ENCODE peak calls at places on chromosomes 2 and 18, in nine cellular contexts. One of them, this sample, is unnamed.

GRCh38 chr2:226611944-226612318 is 187.7 kb downstream of the IRS1 start:
- DNase-seq in testis: no peak
- DNase-seq in ovary: no peak
- DNase-seq in thyroid gland: peak; percentile 23
- DNase-seq in HCT116: peak; percentile 94
- DNase-seq in Peyer's patch: no peak
- DNase-seq in prostate gland: no peak
- DNase-seq in body of pancreas: no peak
- DNase-seq in uterus: no peak
- DNase-seq in this sample: no peak

GRCh38 chr2:150371066-150371812 is 116.2 kb downstream of the RND3 start:
- DNase-seq in testis: no peak
- DNase-seq in ovary: no peak
- DNase-seq in thyroid gland: no peak
- DNase-seq in HCT116: no peak
- DNase-seq in Peyer's patch: no peak
- DNase-seq in prostate gland: no peak
- DNase-seq in body of pancreas: no peak
- DNase-seq in uterus: no peak
- DNase-seq in this sample: no peak

GRCh38 chr2:145777297-145777696 is 1257.4 kb upstream of the ZEB2 start:
- DNase-seq in testis: no peak
- DNase-seq in ovary: no peak
- DNase-seq in thyroid gland: no peak
- DNase-seq in HCT116: no peak
- DNase-seq in Peyer's patch: no peak
- DNase-seq in prostate gland: no peak
- DNase-seq in body of pancreas: no peak
- DNase-seq in uterus: no peak
- DNase-seq in this sample: no peak

GRCh38 chr18:35939166-35939565 is 33.3 kb upstream of the RMP24 start:
- DNase-seq in testis: peak; percentile 62
- DNase-seq in ovary: no peak
- DNase-seq in thyroid gland: no peak
- DNase-seq in HCT116: no peak
- DNase-seq in Peyer's patch: no peak
- DNase-seq in prostate gland: no peak
- DNase-seq in body of pancreas: no peak
- DNase-seq in uterus: no peak
- DNase-seq in this sample: no peak

GRCh38 chr2:222013889-222014288 is 284.9 kb downstream of the PAX3 start:
- DNase-seq in testis: no peak
- DNase-seq in ovary: no peak
- DNase-seq in thyroid gland: no peak
- DNase-seq in HCT116: no peak
- DNase-seq in Peyer's patch: no peak
- DNase-seq in prostate gland: no peak
- DNase-seq in body of pancreas: no peak
- DNase-seq in uterus: no peak
- DNase-seq in this sample: no peak

GRCh38 chr2:3293221-3293620 is 84.4 kb downstream of the EIPR1 start:
- DNase-seq in testis: no peak
- DNase-seq in ovary: no peak
- DNase-seq in thyroid gland: peak; percentile 43
- DNase-seq in HCT116: no peak
- DNase-seq in Peyer's patch: no peak
- DNase-seq in prostate gland: no peak
- DNase-seq in body of pancreas: no peak
- DNase-seq in uterus: no peak
- DNase-seq in this sample: no peak

GRCh38 chr2:164495491-164496223 is 125.6 kb downstream of the GRB14 start:
- DNase-seq in testis: no peak
- DNase-seq in ovary: no peak
- DNase-seq in thyroid gland: no peak
- DNase-seq in HCT116: peak; percentile 23
- DNase-seq in Peyer's patch: no peak
- DNase-seq in prostate gland: no peak
- DNase-seq in body of pancreas: no peak
- DNase-seq in uterus: no peak
- DNase-seq in this sample: no peak

GRCh38 chr2:220129427-220129826 is 502.0 kb downstream of the SLC4A3 start:
- DNase-seq in testis: no peak
- DNase-seq in ovary: no peak
- DNase-seq in thyroid gland: no peak
- DNase-seq in HCT116: no peak
- DNase-seq in Peyer's patch: no peak
- DNase-seq in prostate gland: no peak
- DNase-seq in body of pancreas: no peak
- DNase-seq in uterus: no peak
- DNase-seq in this sample: no peak

GRCh38 chr2:113200236-113200635 is 26.5 kb downstream of the PSD4 start:
- DNase-seq in testis: no peak
- DNase-seq in ovary: no peak
- DNase-seq in thyroid gland: no peak
- DNase-seq in HCT116: no peak
- DNase-seq in Peyer's patch: no peak
- DNase-seq in prostate gland: no peak
- DNase-seq in body of pancreas: no peak
- DNase-seq in uterus: no peak
- DNase-seq in this sample: peak; percentile 50

GRCh38 chr18:10523544-10523943 is 2.3 kb upstream of the NAPG start:
- DNase-seq in testis: no peak
- DNase-seq in ovary: no peak
- DNase-seq in thyroid gland: no peak
- DNase-seq in HCT116: no peak
- DNase-seq in Peyer's patch: no peak
- DNase-seq in prostate gland: no peak
- DNase-seq in body of pancreas: no peak
- DNase-seq in uterus: no peak
- DNase-seq in this sample: no peak

GRCh38 chr18:10524507-10525425 is 1.1 kb upstream of the NAPG start:
- DNase-seq in testis: no peak
- DNase-seq in ovary: no peak
- DNase-seq in thyroid gland: no peak
- DNase-seq in HCT116: no peak
- DNase-seq in Peyer's patch: no peak
- DNase-seq in prostate gland: no peak
- DNase-seq in body of pancreas: no peak
- DNase-seq in uterus: peak; percentile 42
- DNase-seq in this sample: peak; percentile 51

GRCh38 chr18:10528439-10528838 is 2.6 kb downstream of the NAPG start:
- DNase-seq in testis: no peak
- DNase-seq in ovary: no peak
- DNase-seq in thyroid gland: no peak
- DNase-seq in HCT116: no peak
- DNase-seq in Peyer's patch: no peak
- DNase-seq in prostate gland: no peak
- DNase-seq in body of pancreas: no peak
- DNase-seq in uterus: no peak
- DNase-seq in this sample: no peak

GRCh38 chr18:10526211-10526949 is 553 bp downstream of the NAPG start:
- DNase-seq in testis: peak; percentile 60
- DNase-seq in ovary: peak; percentile 82
- DNase-seq in thyroid gland: peak; percentile 69
- DNase-seq in HCT116: no peak
- DNase-seq in Peyer's patch: peak; percentile 67
- DNase-seq in prostate gland: peak; percentile 24
- DNase-seq in body of pancreas: peak; percentile 63
- DNase-seq in uterus: peak; percentile 68
- DNase-seq in this sample: peak; percentile 76

DNA sequence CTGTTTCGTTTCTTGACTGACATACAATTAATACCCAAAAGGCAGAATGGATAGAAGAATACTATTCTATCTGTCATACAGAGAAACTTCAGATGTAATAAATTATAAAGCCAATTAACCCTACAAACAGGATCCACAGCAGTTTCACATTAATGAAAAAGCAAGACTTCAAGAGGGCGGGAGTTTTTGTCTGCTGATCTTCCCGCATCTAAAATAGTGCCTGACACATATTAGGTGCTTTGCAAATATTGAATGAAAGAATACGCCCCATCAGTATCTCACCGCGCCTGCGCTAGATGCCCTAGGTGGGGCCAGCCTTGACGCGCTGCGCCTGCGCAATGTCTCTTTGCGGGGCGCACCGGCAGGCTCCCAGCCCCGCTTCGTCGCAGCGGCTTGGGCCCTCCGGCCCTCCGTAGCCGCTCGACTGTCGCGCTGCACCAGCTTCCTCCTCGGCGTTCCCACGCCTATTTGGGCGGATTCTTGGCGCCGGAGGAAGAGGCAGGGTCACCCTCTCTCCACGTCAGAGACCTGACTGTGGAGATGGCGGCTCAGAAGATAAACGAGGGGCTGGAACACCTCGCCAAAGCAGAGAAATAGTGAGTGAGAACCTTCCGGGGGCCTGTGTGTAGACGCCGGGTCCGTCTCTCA is at the start of gene NAPG:
- DNase-seq in testis: peak; percentile 90
- DNase-seq in ovary: peak; percentile 93
- DNase-seq in thyroid gland: peak; percentile 90
- DNase-seq in HCT116: peak; percentile 83
- DNase-seq in Peyer's patch: peak; percentile 88
- DNase-seq in prostate gland: peak; percentile 78
- DNase-seq in body of pancreas: peak; percentile 89
- DNase-seq in uterus: peak; percentile 90
- DNase-seq in this sample: peak; percentile 92
- TF ChIP-seq POLR2A in testis: no peak
- TF ChIP-seq POLR2A in ovary: peak; percentile 27
- TF ChIP-seq POLR2A in thyroid gland: no peak
- TF ChIP-seq POLR2A in HCT116: no peak
- TF ChIP-seq POLR2A in Peyer's patch: no peak
- TF ChIP-seq POLR2A in prostate gland: peak; percentile 38
- TF ChIP-seq POLR2A in body of pancreas: no peak
- TF ChIP-seq POLR2A in uterus: no peak
- TF ChIP-seq POLR2A in this sample: no peak

GRCh38 chr18:8763611-8764010 is 58.3 kb downstream of the MTCL1 start:
- DNase-seq in testis: no peak
- DNase-seq in ovary: no peak
- DNase-seq in thyroid gland: no peak
- DNase-seq in HCT116: no peak
- DNase-seq in Peyer's patch: no peak
- DNase-seq in prostate gland: no peak
- DNase-seq in body of pancreas: no peak
- DNase-seq in uterus: no peak
- DNase-seq in this sample: no peak

GRCh38 chr18:8762968-8763367 is 57.6 kb downstream of the MTCL1 start:
- DNase-seq in testis: peak; percentile 8
- DNase-seq in ovary: no peak
- DNase-seq in thyroid gland: no peak
- DNase-seq in HCT116: no peak
- DNase-seq in Peyer's patch: no peak
- DNase-seq in prostate gland: no peak
- DNase-seq in body of pancreas: no peak
- DNase-seq in uterus: no peak
- DNase-seq in this sample: no peak

GRCh38 chr18:8767356-8767755 is 62.0 kb downstream of the MTCL1 start:
- DNase-seq in testis: no peak
- DNase-seq in ovary: no peak
- DNase-seq in thyroid gland: no peak
- DNase-seq in HCT116: no peak
- DNase-seq in Peyer's patch: no peak
- DNase-seq in prostate gland: no peak
- DNase-seq in body of pancreas: no peak
- DNase-seq in uterus: no peak
- DNase-seq in this sample: no peak

GRCh38 chr18:8766576-8767253 is 61.4 kb downstream of the MTCL1 start:
- DNase-seq in testis: peak; percentile 7
- DNase-seq in ovary: no peak
- DNase-seq in thyroid gland: no peak
- DNase-seq in HCT116: no peak
- DNase-seq in Peyer's patch: no peak
- DNase-seq in prostate gland: no peak
- DNase-seq in body of pancreas: no peak
- DNase-seq in uterus: no peak
- DNase-seq in this sample: no peak

GRCh38 chr18:8765692-8766463 is 60.5 kb downstream of the MTCL1 start:
- DNase-seq in testis: peak; percentile 18
- DNase-seq in ovary: no peak
- DNase-seq in thyroid gland: no peak
- DNase-seq in HCT116: peak; percentile 2
- DNase-seq in Peyer's patch: no peak
- DNase-seq in prostate gland: no peak
- DNase-seq in body of pancreas: no peak
- DNase-seq in uterus: no peak
- DNase-seq in this sample: no peak
- H3K36me3 ChIP-seq in testis: no peaks in the 10 kb centered on the region
- H3K36me3 ChIP-seq in ovary: no peaks in the 10 kb centered on the region
- H3K36me3 ChIP-seq in thyroid gland: no peaks in the 10 kb centered on the region
- H3K36me3 ChIP-seq in HCT116: peaks cover 14% of the 10 kb centered on the region
- H3K36me3 ChIP-seq in Peyer's patch: no peaks in the 10 kb centered on the region
- H3K36me3 ChIP-seq in prostate gland: no peaks in the 10 kb centered on the region
- H3K36me3 ChIP-seq in body of pancreas: no peaks in the 10 kb centered on the region
- H3K36me3 ChIP-seq in uterus: no peaks in the 10 kb centered on the region
- H3K36me3 ChIP-seq in this sample: no peaks in the 10 kb centered on the region

GRCh38 chr2:156338578-156338977 is 6.1 kb upstream of the NR4A2 start:
- DNase-seq in testis: no peak
- DNase-seq in ovary: no peak
- DNase-seq in thyroid gland: no peak
- DNase-seq in HCT116: no peak
- DNase-seq in Peyer's patch: no peak
- DNase-seq in prostate gland: no peak
- DNase-seq in body of pancreas: no peak
- DNase-seq in uterus: no peak
- DNase-seq in this sample: no peak
- TF ChIP-seq POLR2A in testis: no peak
- TF ChIP-seq POLR2A in ovary: no peak
- TF ChIP-seq POLR2A in thyroid gland: no peak
- TF ChIP-seq POLR2A in HCT116: no peak
- TF ChIP-seq POLR2A in Peyer's patch: no peak
- TF ChIP-seq POLR2A in prostate gland: no peak
- TF ChIP-seq POLR2A in body of pancreas: no peak
- TF ChIP-seq POLR2A in uterus: no peak
- TF ChIP-seq POLR2A in this sample: no peak

GRCh38 chr2:11773111-11773510 is 26.7 kb downstream of the LPIN1 start:
- DNase-seq in testis: no peak
- DNase-seq in ovary: no peak
- DNase-seq in thyroid gland: no peak
- DNase-seq in HCT116: no peak
- DNase-seq in Peyer's patch: no peak
- DNase-seq in prostate gland: no peak
- DNase-seq in body of pancreas: no peak
- DNase-seq in uterus: no peak
- DNase-seq in this sample: no peak

GRCh38 chr2:11771971-11772615 is 25.7 kb downstream of the LPIN1 start:
- DNase-seq in testis: no peak
- DNase-seq in ovary: no peak
- DNase-seq in thyroid gland: peak; percentile 18
- DNase-seq in HCT116: no peak
- DNase-seq in Peyer's patch: no peak
- DNase-seq in prostate gland: no peak
- DNase-seq in body of pancreas: no peak
- DNase-seq in uterus: no peak
- DNase-seq in this sample: no peak

GRCh38 chr2:11768940-11769339 is 22.5 kb downstream of the LPIN1 start:
- DNase-seq in testis: no peak
- DNase-seq in ovary: no peak
- DNase-seq in thyroid gland: no peak
- DNase-seq in HCT116: no peak
- DNase-seq in Peyer's patch: no peak
- DNase-seq in prostate gland: no peak
- DNase-seq in body of pancreas: no peak
- DNase-seq in uterus: no peak
- DNase-seq in this sample: no peak

GRCh38 chr2:11767779-11768178 is 21.3 kb downstream of the LPIN1 start:
- DNase-seq in testis: no peak
- DNase-seq in ovary: no peak
- DNase-seq in thyroid gland: no peak
- DNase-seq in HCT116: no peak
- DNase-seq in Peyer's patch: no peak
- DNase-seq in prostate gland: no peak
- DNase-seq in body of pancreas: no peak
- DNase-seq in uterus: no peak
- DNase-seq in this sample: no peak

GRCh38 chr2:11770531-11771188 is 24.2 kb downstream of the LPIN1 start:
- DNase-seq in testis: no peak
- DNase-seq in ovary: no peak
- DNase-seq in thyroid gland: no peak
- DNase-seq in HCT116: no peak
- DNase-seq in Peyer's patch: no peak
- DNase-seq in prostate gland: no peak
- DNase-seq in body of pancreas: no peak
- DNase-seq in uterus: no peak
- DNase-seq in this sample: no peak
- H3K36me3 ChIP-seq in testis: no peaks in the 10 kb centered on the region
- H3K36me3 ChIP-seq in ovary: no peaks in the 10 kb centered on the region
- H3K36me3 ChIP-seq in thyroid gland: peaks cover 54% of the 10 kb centered on the region
- H3K36me3 ChIP-seq in HCT116: peaks cover 7% of the 10 kb centered on the region
- H3K36me3 ChIP-seq in Peyer's patch: peaks cover 75% of the 10 kb centered on the region
- H3K36me3 ChIP-seq in prostate gland: no peaks in the 10 kb centered on the region
- H3K36me3 ChIP-seq in body of pancreas: peaks cover 10% of the 10 kb centered on the region
- H3K36me3 ChIP-seq in uterus: no peaks in the 10 kb centered on the region
- H3K36me3 ChIP-seq in this sample: peaks cover 64% of the 10 kb centered on the region